ENCODE peak calls at places on chromosome 9, in eight cellular contexts. One of them, this sample, is unnamed.

GRCh38 chr9:87213948-87214347 is 266.6 kb upstream of the GAS1 start:
- DNase-seq in CD4-positive, alpha-beta memory T cell: no peak
- DNase-seq in SJCRH30: no peak
- DNase-seq in lower leg skin: no peak
- DNase-seq in A673: no peak
- DNase-seq in pancreas: no peak
- DNase-seq in kidney epithelial cell: no peak
- DNase-seq in CD8-positive, alpha-beta T cell: no peak
- DNase-seq in this sample: no peak

GRCh38 chr9:111877420-111877819 is 19.2 kb upstream of the UGCG start:
- DNase-seq in CD4-positive, alpha-beta memory T cell: no peak
- DNase-seq in SJCRH30: no peak
- DNase-seq in lower leg skin: no peak
- DNase-seq in A673: no peak
- DNase-seq in pancreas: no peak
- DNase-seq in kidney epithelial cell: no peak
- DNase-seq in CD8-positive, alpha-beta T cell: no peak
- DNase-seq in this sample: no peak

GRCh38 chr9:72925126-72925810 is 27.6 kb downstream of the ALDH1A1 start:
- DNase-seq in CD4-positive, alpha-beta memory T cell: no peak
- DNase-seq in SJCRH30: no peak
- DNase-seq in lower leg skin: no peak
- DNase-seq in A673: peak
- DNase-seq in pancreas: no peak
- DNase-seq in kidney epithelial cell: no peak
- DNase-seq in CD8-positive, alpha-beta T cell: no peak
- DNase-seq in this sample: no peak

GRCh38 chr9:74824654-74825053 is 63.1 kb downstream of the TRPM6 start:
- DNase-seq in CD4-positive, alpha-beta memory T cell: no peak
- DNase-seq in SJCRH30: peak
- DNase-seq in lower leg skin: peak
- DNase-seq in A673: peak
- DNase-seq in pancreas: no peak
- DNase-seq in kidney epithelial cell: no peak
- DNase-seq in CD8-positive, alpha-beta T cell: no peak
- DNase-seq in this sample: no peak

GRCh38 chr9:85610074-85610855 is 131.5 kb downstream of the AGTPBP1 start:
- DNase-seq in CD4-positive, alpha-beta memory T cell: peak
- DNase-seq in SJCRH30: peak
- DNase-seq in lower leg skin: peak
- DNase-seq in A673: peak
- DNase-seq in pancreas: peak
- DNase-seq in kidney epithelial cell: peak
- DNase-seq in CD8-positive, alpha-beta T cell: no peak
- DNase-seq in this sample: peak

GRCh38 chr9:37565661-37566618 is 10.2 kb downstream of the FBXO10 start:
- DNase-seq in CD4-positive, alpha-beta memory T cell: no peak
- DNase-seq in SJCRH30: no peak
- DNase-seq in lower leg skin: no peak
- DNase-seq in A673: no peak
- DNase-seq in pancreas: no peak
- DNase-seq in kidney epithelial cell: no peak
- DNase-seq in CD8-positive, alpha-beta T cell: no peak
- DNase-seq in this sample: peak

GRCh38 chr9:84991506-84991855 is 322.0 kb downstream of the NTRK2 start:
- DNase-seq in CD4-positive, alpha-beta memory T cell: no peak
- DNase-seq in SJCRH30: no peak
- DNase-seq in lower leg skin: no peak
- DNase-seq in A673: no peak
- DNase-seq in pancreas: no peak
- DNase-seq in kidney epithelial cell: no peak
- DNase-seq in CD8-positive, alpha-beta T cell: no peak
- DNase-seq in this sample: no peak

GRCh38 chr9:92147030-92147853 is 32.0 kb upstream of the SPTLC1 start:
- DNase-seq in CD4-positive, alpha-beta memory T cell: no peak
- DNase-seq in SJCRH30: peak
- DNase-seq in lower leg skin: peak
- DNase-seq in A673: no peak
- DNase-seq in pancreas: peak
- DNase-seq in kidney epithelial cell: peak
- DNase-seq in CD8-positive, alpha-beta T cell: no peak
- DNase-seq in this sample: no peak

GRCh38 chr9:28234899-28235277 is 661.6 kb upstream of the C9orf72 start:
- DNase-seq in CD4-positive, alpha-beta memory T cell: no peak
- DNase-seq in SJCRH30: peak
- DNase-seq in lower leg skin: no peak
- DNase-seq in A673: no peak
- DNase-seq in pancreas: no peak
- DNase-seq in kidney epithelial cell: peak
- DNase-seq in CD8-positive, alpha-beta T cell: no peak
- DNase-seq in this sample: no peak

GRCh38 chr9:88583901-88584596 is 49.1 kb downstream of the NXNL2 start:
- DNase-seq in CD4-positive, alpha-beta memory T cell: no peak
- DNase-seq in SJCRH30: no peak
- DNase-seq in lower leg skin: no peak
- DNase-seq in A673: peak
- DNase-seq in pancreas: no peak
- DNase-seq in kidney epithelial cell: no peak
- DNase-seq in CD8-positive, alpha-beta T cell: no peak
- DNase-seq in this sample: no peak

GRCh38 chr9:133964463-133964862 is 27.7 kb downstream of the VAV2 start:
- DNase-seq in CD4-positive, alpha-beta memory T cell: no peak
- DNase-seq in SJCRH30: no peak
- DNase-seq in lower leg skin: no peak
- DNase-seq in A673: no peak
- DNase-seq in pancreas: no peak
- DNase-seq in kidney epithelial cell: no peak
- DNase-seq in CD8-positive, alpha-beta T cell: no peak
- DNase-seq in this sample: no peak

GRCh38 chr9:103168254-103168653 is 173.1 kb downstream of the CYLC2 start:
- DNase-seq in CD4-positive, alpha-beta memory T cell: no peak
- DNase-seq in SJCRH30: no peak
- DNase-seq in lower leg skin: no peak
- DNase-seq in A673: no peak
- DNase-seq in pancreas: no peak
- DNase-seq in kidney epithelial cell: no peak
- DNase-seq in CD8-positive, alpha-beta T cell: no peak
- DNase-seq in this sample: no peak

GRCh38 chr9:14563902-14564578 is 129.2 kb downstream of the ZDHHC21 start:
- DNase-seq in CD4-positive, alpha-beta memory T cell: no peak
- DNase-seq in SJCRH30: no peak
- DNase-seq in lower leg skin: no peak
- DNase-seq in A673: peak
- DNase-seq in pancreas: no peak
- DNase-seq in kidney epithelial cell: no peak
- DNase-seq in CD8-positive, alpha-beta T cell: no peak
- DNase-seq in this sample: no peak

GRCh38 chr9:132857031-132857430 is 21.1 kb downstream of the AK8 start:
- DNase-seq in CD4-positive, alpha-beta memory T cell: no peak
- DNase-seq in SJCRH30: no peak
- DNase-seq in lower leg skin: peak
- DNase-seq in A673: no peak
- DNase-seq in pancreas: no peak
- DNase-seq in kidney epithelial cell: no peak
- DNase-seq in CD8-positive, alpha-beta T cell: no peak
- DNase-seq in this sample: no peak

GRCh38 chr9:133884907-133885744 is 107.0 kb downstream of the VAV2 start:
- DNase-seq in CD4-positive, alpha-beta memory T cell: peak
- DNase-seq in SJCRH30: no peak
- DNase-seq in lower leg skin: no peak
- DNase-seq in A673: no peak
- DNase-seq in pancreas: no peak
- DNase-seq in kidney epithelial cell: no peak
- DNase-seq in CD8-positive, alpha-beta T cell: no peak
- DNase-seq in this sample: no peak

DNA sequence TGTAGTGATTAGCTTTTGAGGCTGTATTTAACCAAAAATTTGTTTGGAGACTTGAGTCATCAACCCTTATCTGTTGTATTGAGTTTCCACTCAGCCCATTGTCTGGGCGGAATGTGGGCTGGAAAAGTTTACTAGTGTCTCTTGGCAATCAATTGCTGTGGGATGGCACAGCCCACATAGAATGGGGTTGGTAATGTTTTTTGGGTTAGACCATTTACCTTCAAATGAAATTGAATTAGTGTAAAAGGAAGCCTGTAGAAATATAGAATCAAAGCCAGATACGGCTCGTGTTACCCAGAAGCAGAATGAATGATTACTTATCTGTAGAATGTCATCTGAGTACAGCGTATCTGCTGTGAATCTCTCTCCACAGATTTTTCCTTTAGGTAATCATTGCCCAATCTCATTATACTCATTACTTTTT is 142.9 kb downstream of the AOPEP start:
- DNase-seq in CD4-positive, alpha-beta memory T cell: no peak
- DNase-seq in SJCRH30: no peak
- DNase-seq in lower leg skin: no peak
- DNase-seq in A673: no peak
- DNase-seq in pancreas: no peak
- DNase-seq in kidney epithelial cell: no peak
- DNase-seq in CD8-positive, alpha-beta T cell: no peak
- DNase-seq in this sample: no peak
- H3K4me3 ChIP-seq in CD4-positive, alpha-beta memory T cell: no peak
- H3K4me3 ChIP-seq in SJCRH30: no peak
- H3K4me3 ChIP-seq in lower leg skin: no peak
- H3K4me3 ChIP-seq in A673: no peak
- H3K4me3 ChIP-seq in pancreas: no peak
- H3K4me3 ChIP-seq in kidney epithelial cell: no peak
- H3K4me3 ChIP-seq in CD8-positive, alpha-beta T cell: no peak
- H3K4me3 ChIP-seq in this sample: no peak

GRCh38 chr9:131098391-131099087 is 2.2 kb downstream of the AIF1L start:
- DNase-seq in CD4-positive, alpha-beta memory T cell: no peak
- DNase-seq in SJCRH30: peak
- DNase-seq in lower leg skin: no peak
- DNase-seq in A673: no peak
- DNase-seq in pancreas: no peak
- DNase-seq in kidney epithelial cell: no peak
- DNase-seq in CD8-positive, alpha-beta T cell: no peak
- DNase-seq in this sample: no peak
- H3K4me3 ChIP-seq in CD4-positive, alpha-beta memory T cell: no peak
- H3K4me3 ChIP-seq in SJCRH30: no peak
- H3K4me3 ChIP-seq in lower leg skin: no peak
- H3K4me3 ChIP-seq in A673: no peak
- H3K4me3 ChIP-seq in pancreas: no peak
- H3K4me3 ChIP-seq in kidney epithelial cell: no peak
- H3K4me3 ChIP-seq in CD8-positive, alpha-beta T cell: no peak
- H3K4me3 ChIP-seq in this sample: no peak

GRCh38 chr9:121734465-121734864 is 83.0 kb downstream of the DAB2IP start:
- DNase-seq in CD4-positive, alpha-beta memory T cell: no peak
- DNase-seq in SJCRH30: no peak
- DNase-seq in lower leg skin: no peak
- DNase-seq in A673: no peak
- DNase-seq in pancreas: no peak
- DNase-seq in kidney epithelial cell: no peak
- DNase-seq in CD8-positive, alpha-beta T cell: no peak
- DNase-seq in this sample: no peak

GRCh38 chr9:121735065-121735791 is 83.8 kb downstream of the DAB2IP start:
- DNase-seq in CD4-positive, alpha-beta memory T cell: no peak
- DNase-seq in SJCRH30: peak
- DNase-seq in lower leg skin: no peak
- DNase-seq in A673: peak
- DNase-seq in pancreas: no peak
- DNase-seq in kidney epithelial cell: no peak
- DNase-seq in CD8-positive, alpha-beta T cell: no peak
- DNase-seq in this sample: peak

GRCh38 chr9:121736147-121736721 is 84.8 kb downstream of the DAB2IP start:
- DNase-seq in CD4-positive, alpha-beta memory T cell: no peak
- DNase-seq in SJCRH30: peak
- DNase-seq in lower leg skin: peak
- DNase-seq in A673: no peak
- DNase-seq in pancreas: peak
- DNase-seq in kidney epithelial cell: no peak
- DNase-seq in CD8-positive, alpha-beta T cell: no peak
- DNase-seq in this sample: no peak

GRCh38 chr9:121736964-121737462 is 85.6 kb downstream of the DAB2IP start:
- DNase-seq in CD4-positive, alpha-beta memory T cell: no peak
- DNase-seq in SJCRH30: no peak
- DNase-seq in lower leg skin: no peak
- DNase-seq in A673: no peak
- DNase-seq in pancreas: peak
- DNase-seq in kidney epithelial cell: no peak
- DNase-seq in CD8-positive, alpha-beta T cell: no peak
- DNase-seq in this sample: no peak

DNA sequence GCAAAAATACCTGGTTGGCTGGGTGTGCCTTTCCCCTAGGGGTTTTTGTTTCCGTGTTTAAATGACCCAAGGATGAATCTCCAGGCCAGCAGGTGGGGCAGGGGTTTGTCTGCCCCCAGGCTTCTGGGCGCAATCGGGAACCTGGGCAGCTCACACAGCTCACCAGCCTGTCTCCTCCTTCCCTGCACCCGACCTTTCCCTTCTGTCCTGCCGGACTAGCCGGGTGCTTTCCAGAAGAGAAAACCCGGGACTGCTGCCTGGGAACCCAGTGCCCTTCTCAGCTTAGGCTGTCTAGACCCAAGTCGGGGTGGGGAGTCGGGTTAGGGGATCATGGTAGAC is 84.3 kb downstream of the DAB2IP start:
- DNase-seq in CD4-positive, alpha-beta memory T cell: no peak
- DNase-seq in SJCRH30: no peak
- DNase-seq in lower leg skin: no peak
- DNase-seq in A673: no peak
- DNase-seq in pancreas: no peak
- DNase-seq in kidney epithelial cell: no peak
- DNase-seq in CD8-positive, alpha-beta T cell: no peak
- DNase-seq in this sample: no peak
- H3K4me3 ChIP-seq in CD4-positive, alpha-beta memory T cell: no peak
- H3K4me3 ChIP-seq in SJCRH30: peak
- H3K4me3 ChIP-seq in lower leg skin: no peak
- H3K4me3 ChIP-seq in A673: no peak
- H3K4me3 ChIP-seq in pancreas: peak
- H3K4me3 ChIP-seq in kidney epithelial cell: no peak
- H3K4me3 ChIP-seq in CD8-positive, alpha-beta T cell: no peak
- H3K4me3 ChIP-seq in this sample: no peak

GRCh38 chr9:974993-975739 is 1.3 kb upstream of the DMRT3 start:
- DNase-seq in CD4-positive, alpha-beta memory T cell: no peak
- DNase-seq in SJCRH30: no peak
- DNase-seq in lower leg skin: no peak
- DNase-seq in A673: no peak
- DNase-seq in pancreas: no peak
- DNase-seq in kidney epithelial cell: no peak
- DNase-seq in CD8-positive, alpha-beta T cell: no peak
- DNase-seq in this sample: no peak

GRCh38 chr9:974064-974992 is 2.1 kb upstream of the DMRT3 start:
- DNase-seq in CD4-positive, alpha-beta memory T cell: no peak
- DNase-seq in SJCRH30: no peak
- DNase-seq in lower leg skin: no peak
- DNase-seq in A673: no peak
- DNase-seq in pancreas: no peak
- DNase-seq in kidney epithelial cell: no peak
- DNase-seq in CD8-positive, alpha-beta T cell: no peak
- DNase-seq in this sample: no peak

GRCh38 chr9:976805-977360 is 428 bp downstream of the DMRT3 start:
- DNase-seq in CD4-positive, alpha-beta memory T cell: no peak
- DNase-seq in SJCRH30: no peak
- DNase-seq in lower leg skin: no peak
- DNase-seq in A673: no peak
- DNase-seq in pancreas: no peak
- DNase-seq in kidney epithelial cell: no peak
- DNase-seq in CD8-positive, alpha-beta T cell: no peak
- DNase-seq in this sample: peak

GRCh38 chr9:976258-976804 is at the start of gene DMRT3:
- DNase-seq in CD4-positive, alpha-beta memory T cell: peak
- DNase-seq in SJCRH30: no peak
- DNase-seq in lower leg skin: no peak
- DNase-seq in A673: no peak
- DNase-seq in pancreas: no peak
- DNase-seq in kidney epithelial cell: no peak
- DNase-seq in CD8-positive, alpha-beta T cell: no peak
- DNase-seq in this sample: no peak

GRCh38 chr9:975740-976257 is 656 bp upstream of the DMRT3 start:
- DNase-seq in CD4-positive, alpha-beta memory T cell: no peak
- DNase-seq in SJCRH30: no peak
- DNase-seq in lower leg skin: no peak
- DNase-seq in A673: no peak
- DNase-seq in pancreas: no peak
- DNase-seq in kidney epithelial cell: no peak
- DNase-seq in CD8-positive, alpha-beta T cell: no peak
- DNase-seq in this sample: no peak
- H3K4me3 ChIP-seq in CD4-positive, alpha-beta memory T cell: no peak
- H3K4me3 ChIP-seq in SJCRH30: no peak
- H3K4me3 ChIP-seq in lower leg skin: no peak
- H3K4me3 ChIP-seq in A673: no peak
- H3K4me3 ChIP-seq in pancreas: no peak
- H3K4me3 ChIP-seq in kidney epithelial cell: peak
- H3K4me3 ChIP-seq in CD8-positive, alpha-beta T cell: no peak
- H3K4me3 ChIP-seq in this sample: no peak

This sample was measured in GM06990.